ENCODE peak calls at places on chromosomes 11 and 22, in nine cellular contexts. J, T, K, S, E, F, Z, U and N are unnamed samples.

GRCh38 chr11:102807921-102808320 is 10.0 kb upstream of the MMP1 start:
- DNase-seq in J (peak), T (peak), K (no peak), S (no peak), E (no peak), F (peak), Z (no peak), U (no peak), N (no peak)

GRCh38 chr22:23047742-23048141 is 22.6 kb upstream of the GNAZ start:
- DNase-seq in J (no peak), T (no peak), K (no peak), S (no peak), E (no peak), F (no peak), Z (no peak), U (no peak), N (no peak)

GRCh38 chr22:45337536-45337935 is 27.8 kb downstream of the FAM118A start:
- DNase-seq in J (no peak), T (no peak), K (no peak), S (no peak), E (no peak), F (no peak), Z (no peak), U (no peak), N (no peak)

GRCh38 chr22:36770116-36770945 is 5.6 kb downstream of the IFT27 start:
- DNase-seq in J (no peak), T (no peak), K (no peak), S (no peak), E (peak), F (no peak), Z (no peak), U (no peak), N (no peak)

GRCh38 chr11:38547464-38547863 is 1949.4 kb upstream of the RAG2 start:
- DNase-seq in J (peak), T (no peak), K (no peak), S (no peak), E (no peak), F (no peak), Z (no peak), U (peak), N (no peak)

GRCh38 chr22:39332441-39333064 is 13.1 kb upstream of the RPL3 start:
- DNase-seq in J (no peak), T (no peak), K (peak), S (no peak), E (no peak), F (peak), Z (no peak), U (no peak), N (no peak)

GRCh38 chr11:65415499-65416340 is 6.9 kb upstream of the NEAT1 start:
- DNase-seq in J (no peak), T (no peak), K (no peak), S (no peak), E (peak), F (no peak), Z (no peak), U (no peak), N (no peak)

GRCh38 chr11:65298131-65298535 is 16.5 kb upstream of the CDC42EP2 start:
- DNase-seq in J (no peak), T (no peak), K (peak), S (no peak), E (peak), F (no peak), Z (no peak), U (no peak), N (no peak)

GRCh38 chr11:112785717-112786116 is 175.5 kb upstream of the NCAM1 start:
- DNase-seq in J (peak), T (no peak), K (peak), S (no peak), E (no peak), F (peak), Z (no peak), U (peak), N (no peak)

GRCh38 chr11:45577755-45578154 is 87.7 kb downstream of the CHST1 start:
- DNase-seq in J (no peak), T (no peak), K (no peak), S (no peak), E (no peak), F (no peak), Z (no peak), U (no peak), N (no peak)

GRCh38 chr11:14065153-14065552 is 102.6 kb downstream of the SPON1 start:
- DNase-seq in J (no peak), T (no peak), K (no peak), S (no peak), E (no peak), F (no peak), Z (no peak), U (no peak), N (no peak)

GRCh38 chr22:45608763-45609180 is 62.9 kb upstream of the ATXN10 start:
- DNase-seq in J (peak), T (no peak), K (no peak), S (peak), E (no peak), F (no peak), Z (peak), U (peak), N (no peak)

GRCh38 chr11:108788565-108789199 is 123.8 kb downstream of the DDX10 start:
- DNase-seq in J (peak), T (peak), K (peak), S (no peak), E (no peak), F (peak), Z (no peak), U (peak), N (no peak)

GRCh38 chr11:19800162-19800561 is 87.5 kb downstream of the NAV2 start:
- DNase-seq in J (no peak), T (peak), K (peak), S (no peak), E (no peak), F (no peak), Z (no peak), U (no peak), N (no peak)

GRCh38 chr11:114179234-114179941 is 116.8 kb upstream of the NNMT start:
- DNase-seq in J (no peak), T (no peak), K (peak), S (no peak), E (peak), F (peak), Z (no peak), U (no peak), N (no peak)

GRCh38 chr22:43570531-43571144 is 158.8 kb downstream of the MPPED1 start:
- DNase-seq in J (no peak), T (no peak), K (no peak), S (no peak), E (no peak), F (no peak), Z (no peak), U (no peak), N (no peak)

GRCh38 chr22:38767313-38767712 is 11.5 kb upstream of the SUN2 start:
- DNase-seq in J (no peak), T (no peak), K (no peak), S (no peak), E (no peak), F (no peak), Z (no peak), U (no peak), N (no peak)

GRCh38 chr11:102615077-102615893 is 9.8 kb downstream of the MMP20 start:
- DNase-seq in J (peak), T (no peak), K (no peak), S (no peak), E (no peak), F (no peak), Z (no peak), U (no peak), N (no peak)

GRCh38 chr11:122157540-122158173 is 41.6 kb upstream of the BLID start:
- DNase-seq in J (no peak), T (no peak), K (no peak), S (no peak), E (no peak), F (no peak), Z (no peak), U (no peak), N (no peak)

GRCh38 chr11:13745165-13745564 is 76.7 kb downstream of the FAR1 start:
- DNase-seq in J (no peak), T (no peak), K (peak), S (no peak), E (no peak), F (peak), Z (no peak), U (no peak), N (no peak)

GRCh38 chr11:114709960-114710359 is 31.6 kb downstream of the NXPE2 start:
- DNase-seq in J (no peak), T (no peak), K (no peak), S (no peak), E (no peak), F (no peak), Z (no peak), U (no peak), N (no peak)

GRCh38 chr11:101434241-101434640 is 149.6 kb downstream of the TRPC6 start:
- DNase-seq in J (no peak), T (no peak), K (no peak), S (no peak), E (no peak), F (no peak), Z (no peak), U (no peak), N (no peak)

GRCh38 chr11:63548178-63548577 is 11.6 kb downstream of the PLAAT4 start:
- DNase-seq in J (no peak), T (no peak), K (peak), S (no peak), E (no peak), F (no peak), Z (no peak), U (no peak), N (no peak)

GRCh38 chr11:9765320-9766101 is 101.6 kb downstream of the SWAP70 start:
- DNase-seq in J (peak), T (peak), K (peak), S (peak), E (no peak), F (peak), Z (no peak), U (peak), N (no peak)

GRCh38 chr11:9302448-9302847 is 11.9 kb downstream of the TMEM41B start:
- DNase-seq in J (peak), T (no peak), K (no peak), S (peak), E (no peak), F (no peak), Z (no peak), U (peak), N (no peak)

GRCh38 chr22:42366815-42367581 is 65.2 kb downstream of the NFAM1 start:
- DNase-seq in J (no peak), T (no peak), K (no peak), S (no peak), E (no peak), F (peak), Z (no peak), U (no peak), N (no peak)

GRCh38 chr11:11978098-11978637 is 30.3 kb downstream of the DKK3 start:
- DNase-seq in J (no peak), T (no peak), K (no peak), S (no peak), E (no peak), F (no peak), Z (no peak), U (no peak), N (no peak)

GRCh38 chr11:37109205-37109585 is 511.2 kb upstream of the RAG2 start:
- DNase-seq in J (peak), T (no peak), K (no peak), S (no peak), E (no peak), F (no peak), Z (no peak), U (peak), N (no peak)

GRCh38 chr11:63032451-63032850 is 16.8 kb upstream of the SLC22A8 start:
- DNase-seq in J (no peak), T (no peak), K (no peak), S (no peak), E (no peak), F (no peak), Z (no peak), U (no peak), N (no peak)

GRCh38 chr22:19523240-19524169 is 705 bp downstream of the CLDN5 start:
- DNase-seq in J (peak), T (peak), K (peak), S (no peak), E (no peak), F (peak), Z (no peak), U (peak), N (no peak)

GRCh38 chr11:44568706-44569473 is 3.4 kb downstream of the CD82 start:
- DNase-seq in J (peak), T (peak), K (peak), S (peak), E (peak), F (peak), Z (no peak), U (peak), N (peak)

GRCh38 chr11:126570489-126570888 is 215.0 kb downstream of the ST3GAL4 start:
- DNase-seq in J (no peak), T (no peak), K (no peak), S (no peak), E (no peak), F (no peak), Z (no peak), U (no peak), N (no peak)

GRCh38 chr22:49969751-49970527 is 9.4 kb downstream of the PIM3 start:
- DNase-seq in J (no peak), T (peak), K (no peak), S (no peak), E (no peak), F (no peak), Z (no peak), U (no peak), N (no peak)

GRCh38 chr22:22396741-22397291 is 111.7 kb downstream of the ZNF280B start:
- DNase-seq in J (no peak), T (no peak), K (no peak), S (no peak), E (no peak), F (no peak), Z (no peak), U (no peak), N (no peak)

GRCh38 chr11:10623797-10624761 is 55.6 kb upstream of the LYVE1 start:
- DNase-seq in J (no peak), T (no peak), K (peak), S (no peak), E (peak), F (peak), Z (no peak), U (no peak), N (no peak)

DNA sequence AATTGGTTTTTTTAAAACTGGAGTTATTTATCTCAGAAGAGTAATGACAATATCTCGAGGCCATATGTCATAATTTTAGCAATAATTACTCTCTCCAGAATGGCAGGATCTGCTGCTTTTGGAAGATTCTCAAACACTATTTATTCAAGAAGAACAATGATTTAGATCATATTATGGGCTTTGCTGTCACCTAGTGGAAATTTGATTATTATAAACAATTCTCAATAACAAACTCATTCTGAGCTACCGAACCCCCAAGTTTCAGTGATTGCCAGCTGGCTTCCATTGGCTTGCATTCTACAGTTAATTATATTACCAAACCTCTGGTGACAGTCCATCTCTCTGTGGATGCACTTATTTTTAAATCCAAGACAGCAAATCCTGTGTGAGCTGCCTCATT is 27.9 kb upstream of the SLC36A4 start:
- DNase-seq in J (peak), T (no peak), K (peak), S (no peak), E (no peak), F (no peak), Z (no peak), U (no peak), N (no peak)
- TF ChIP-seq CTCF in J (peak), T (no peak), K (no peak), S (no peak), E (no peak), F (peak), Z (peak), U (peak), N (peak)

DNA sequence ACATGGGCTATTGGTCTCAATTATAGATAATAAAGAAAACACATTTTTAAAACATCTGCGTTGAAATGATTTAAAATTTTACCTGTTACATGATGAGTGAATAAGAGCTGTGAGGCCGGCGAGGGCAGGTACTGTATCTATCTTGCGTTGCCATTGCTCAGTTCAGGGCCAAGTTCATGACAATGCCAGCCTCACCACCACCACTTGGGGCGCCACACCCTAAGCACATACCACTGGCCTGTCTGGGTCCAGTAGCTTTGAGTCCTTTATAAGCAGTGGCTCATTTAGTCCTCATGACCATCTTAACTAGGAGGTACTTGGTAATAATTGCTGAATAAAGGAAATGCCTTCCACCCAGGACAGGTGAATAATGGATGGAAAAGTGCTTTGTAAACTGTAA is 14.5 kb upstream of the MB start:
- DNase-seq in J (no peak), T (peak), K (peak), S (no peak), E (peak), F (peak), Z (no peak), U (no peak), N (no peak)
- TF ChIP-seq CTCF in J (peak), T (peak), K (peak), S (peak), E (peak), F (peak), Z (peak), U (peak), N (peak)

GRCh38 chr11:77064648-77065217 is 2.0 kb upstream of the CAPN5 start:
- DNase-seq in J (no peak), T (no peak), K (no peak), S (no peak), E (no peak), F (no peak), Z (no peak), U (no peak), N (no peak)

GRCh38 chr11:77063861-77064260 is 2.9 kb upstream of the CAPN5 start:
- DNase-seq in J (no peak), T (no peak), K (no peak), S (no peak), E (no peak), F (no peak), Z (no peak), U (no peak), N (no peak)

GRCh38 chr11:77063407-77063806 is 3.4 kb upstream of the CAPN5 start:
- DNase-seq in J (no peak), T (no peak), K (no peak), S (no peak), E (no peak), F (no peak), Z (no peak), U (no peak), N (no peak)

GRCh38 chr11:77060234-77060633 is 6.5 kb upstream of the CAPN5 start:
- DNase-seq in J (no peak), T (no peak), K (no peak), S (no peak), E (no peak), F (no peak), Z (no peak), U (no peak), N (no peak)

GRCh38 chr11:77062924-77063323 is 3.8 kb upstream of the CAPN5 start:
- DNase-seq in J (no peak), T (no peak), K (no peak), S (no peak), E (no peak), F (no peak), Z (no peak), U (no peak), N (no peak)
- TF ChIP-seq CTCF in J (no peak), T (no peak), K (no peak), S (no peak), E (no peak), F (no peak), Z (peak), U (no peak), N (no peak)

DNA sequence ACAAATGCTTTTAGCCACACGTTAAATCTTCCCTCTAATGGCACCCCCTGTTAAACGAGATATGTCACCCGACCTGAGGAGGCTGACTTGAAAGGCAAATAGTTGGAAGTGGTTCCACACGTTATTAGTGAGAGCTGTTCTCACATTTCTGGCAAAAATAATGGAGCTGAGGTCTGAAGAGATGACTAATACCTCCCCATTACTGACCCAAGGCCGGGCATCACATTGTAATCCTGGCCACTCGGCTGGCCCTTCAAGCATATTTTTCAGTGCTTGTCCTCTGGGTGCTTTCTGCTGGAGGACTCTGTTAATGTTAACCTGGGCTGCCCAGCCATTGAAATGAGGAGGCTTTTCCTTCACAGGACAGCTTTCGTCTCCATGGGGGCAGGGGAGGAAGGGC is 260.0 kb upstream of the CADM1 start:
- DNase-seq in J (peak), T (no peak), K (no peak), S (no peak), E (no peak), F (peak), Z (no peak), U (peak), N (no peak)
- TF ChIP-seq CTCF in J (no peak), T (no peak), K (no peak), S (no peak), E (no peak), F (no peak), Z (no peak), U (no peak), N (no peak)

GRCh38 chr11:70509476-70509875 is 111.1 kb downstream of the CTTN start:
- DNase-seq in J (no peak), T (no peak), K (no peak), S (no peak), E (no peak), F (no peak), Z (no peak), U (no peak), N (no peak)

GRCh38 chr11:70510106-70510505 is 111.8 kb downstream of the CTTN start:
- DNase-seq in J (no peak), T (no peak), K (no peak), S (no peak), E (no peak), F (no peak), Z (no peak), U (no peak), N (no peak)

GRCh38 chr11:70510571-70510970 is 112.2 kb downstream of the CTTN start:
- DNase-seq in J (no peak), T (no peak), K (no peak), S (no peak), E (no peak), F (no peak), Z (no peak), U (no peak), N (no peak)

GRCh38 chr11:70512716-70513115 is 114.4 kb downstream of the CTTN start:
- DNase-seq in J (no peak), T (no peak), K (no peak), S (no peak), E (no peak), F (no peak), Z (no peak), U (no peak), N (no peak)

GRCh38 chr11:70511345-70511744 is 113.0 kb downstream of the CTTN start:
- DNase-seq in J (no peak), T (no peak), K (no peak), S (no peak), E (no peak), F (no peak), Z (no peak), U (no peak), N (no peak)
- TF ChIP-seq CTCF in J (no peak), T (peak), K (no peak), S (no peak), E (no peak), F (no peak), Z (peak), U (no peak), N (no peak)

GRCh38 chr11:47591764-47592163 is 2.4 kb downstream of the C1QTNF4 start:
- DNase-seq in J (no peak), T (peak), K (no peak), S (no peak), E (no peak), F (no peak), Z (no peak), U (no peak), N (no peak)
- TF ChIP-seq CTCF in J (no peak), T (no peak), K (no peak), S (no peak), E (no peak), F (no peak), Z (no peak), U (no peak), N (no peak)

DNA sequence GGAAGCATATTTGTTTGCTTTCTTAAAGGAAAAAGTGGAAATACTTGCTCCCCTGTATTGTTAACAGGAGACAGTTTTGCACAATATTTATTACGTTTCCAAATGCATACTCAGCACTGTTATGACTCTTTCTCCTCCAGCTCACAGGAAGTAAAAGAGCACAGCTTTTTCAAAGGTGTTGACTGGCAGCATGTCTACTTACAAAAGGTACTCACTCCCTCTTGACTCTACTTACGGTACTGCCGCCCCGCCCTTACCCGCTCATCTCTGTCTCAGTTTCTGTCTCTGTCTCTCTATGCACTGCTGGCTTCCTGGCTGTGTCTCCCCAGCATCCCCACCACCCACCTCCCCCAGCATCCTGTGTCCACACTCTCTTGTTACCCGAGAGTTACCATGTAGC is 32.2 kb upstream of the MYO18B start:
- DNase-seq in J (no peak), T (no peak), K (no peak), S (no peak), E (no peak), F (no peak), Z (no peak), U (no peak), N (no peak)
- TF ChIP-seq CTCF in J (no peak), T (no peak), K (no peak), S (no peak), E (no peak), F (no peak), Z (no peak), U (no peak), N (no peak)